ENCODE peak calls at places on chromosomes 6 and 20, in seven cellular contexts. One of them, this sample, is unnamed.

GRCh38 chr6:104995989-104996617 is 39.2 kb downstream of the LIN28B start:
- DNase-seq in NCI-H345: no peak
- DNase-seq in activated gamma-delta T cell treated with Interleukin-2 at 50 U/mL for 16 hours: no peak
- DNase-seq in memory B cell: no peak
- DNase-seq in MV-4-11: no peak
- DNase-seq in stimulated activated naive CD8-positive, alpha-beta T cell treated with anti-CD3 and anti-CD28 coated beads, Interleukin-15, amount 100 ng/mL, for 72 hours: no peak
- DNase-seq in ELF-1: peak; percentile 38
- DNase-seq in this sample: peak; percentile 50

GRCh38 chr20:32077192-32077591 is 25.1 kb downstream of the HCK start:
- DNase-seq in NCI-H345: no peak
- DNase-seq in activated gamma-delta T cell treated with Interleukin-2 at 50 U/mL for 16 hours: no peak
- DNase-seq in memory B cell: no peak
- DNase-seq in MV-4-11: peak; percentile 73
- DNase-seq in stimulated activated naive CD8-positive, alpha-beta T cell treated with anti-CD3 and anti-CD28 coated beads, Interleukin-15, amount 100 ng/mL, for 72 hours: no peak
- DNase-seq in ELF-1: no peak
- DNase-seq in this sample: no peak

GRCh38 chr6:137868721-137869631 is 1.9 kb downstream of the TNFAIP3 start:
- DNase-seq in NCI-H345: no peak
- DNase-seq in activated gamma-delta T cell treated with Interleukin-2 at 50 U/mL for 16 hours: no peak
- DNase-seq in memory B cell: no peak
- DNase-seq in MV-4-11: no peak
- DNase-seq in stimulated activated naive CD8-positive, alpha-beta T cell treated with anti-CD3 and anti-CD28 coated beads, Interleukin-15, amount 100 ng/mL, for 72 hours: no peak
- DNase-seq in ELF-1: no peak
- DNase-seq in this sample: peak; percentile 58

GRCh38 chr6:137233561-137234504 is 14.6 kb upstream of the IFNGR1 start:
- DNase-seq in NCI-H345: no peak
- DNase-seq in activated gamma-delta T cell treated with Interleukin-2 at 50 U/mL for 16 hours: no peak
- DNase-seq in memory B cell: no peak
- DNase-seq in MV-4-11: peak; percentile 95
- DNase-seq in stimulated activated naive CD8-positive, alpha-beta T cell treated with anti-CD3 and anti-CD28 coated beads, Interleukin-15, amount 100 ng/mL, for 72 hours: no peak
- DNase-seq in ELF-1: no peak
- DNase-seq in this sample: peak; percentile 91

GRCh38 chr6:3628143-3628840 is 123.2 kb downstream of the PXDC1 start:
- DNase-seq in NCI-H345: peak; percentile 16
- DNase-seq in activated gamma-delta T cell treated with Interleukin-2 at 50 U/mL for 16 hours: peak; percentile 18
- DNase-seq in memory B cell: no peak
- DNase-seq in MV-4-11: no peak
- DNase-seq in stimulated activated naive CD8-positive, alpha-beta T cell treated with anti-CD3 and anti-CD28 coated beads, Interleukin-15, amount 100 ng/mL, for 72 hours: no peak
- DNase-seq in ELF-1: no peak
- DNase-seq in this sample: no peak

GRCh38 chr6:130679684-130680083 is 147.5 kb upstream of the SMLR1 start:
- DNase-seq in NCI-H345: no peak
- DNase-seq in activated gamma-delta T cell treated with Interleukin-2 at 50 U/mL for 16 hours: no peak
- DNase-seq in memory B cell: no peak
- DNase-seq in MV-4-11: no peak
- DNase-seq in stimulated activated naive CD8-positive, alpha-beta T cell treated with anti-CD3 and anti-CD28 coated beads, Interleukin-15, amount 100 ng/mL, for 72 hours: no peak
- DNase-seq in ELF-1: no peak
- DNase-seq in this sample: peak; percentile 20

GRCh38 chr6:45423111-45423900 is 45.6 kb upstream of the SUPT3H start:
- DNase-seq in NCI-H345: no peak
- DNase-seq in activated gamma-delta T cell treated with Interleukin-2 at 50 U/mL for 16 hours: peak; percentile 14
- DNase-seq in memory B cell: peak; percentile 47
- DNase-seq in MV-4-11: no peak
- DNase-seq in stimulated activated naive CD8-positive, alpha-beta T cell treated with anti-CD3 and anti-CD28 coated beads, Interleukin-15, amount 100 ng/mL, for 72 hours: peak; percentile 72
- DNase-seq in ELF-1: peak; percentile 27
- DNase-seq in this sample: peak; percentile 14

GRCh38 chr6:112592159-112592558 is 245.0 kb downstream of the RFPL4B start:
- DNase-seq in NCI-H345: no peak
- DNase-seq in activated gamma-delta T cell treated with Interleukin-2 at 50 U/mL for 16 hours: no peak
- DNase-seq in memory B cell: no peak
- DNase-seq in MV-4-11: no peak
- DNase-seq in stimulated activated naive CD8-positive, alpha-beta T cell treated with anti-CD3 and anti-CD28 coated beads, Interleukin-15, amount 100 ng/mL, for 72 hours: no peak
- DNase-seq in ELF-1: no peak
- DNase-seq in this sample: no peak

GRCh38 chr6:169498887-169499513 is 202.8 kb downstream of the WDR27 start:
- DNase-seq in NCI-H345: no peak
- DNase-seq in activated gamma-delta T cell treated with Interleukin-2 at 50 U/mL for 16 hours: no peak
- DNase-seq in memory B cell: no peak
- DNase-seq in MV-4-11: no peak
- DNase-seq in stimulated activated naive CD8-positive, alpha-beta T cell treated with anti-CD3 and anti-CD28 coated beads, Interleukin-15, amount 100 ng/mL, for 72 hours: no peak
- DNase-seq in ELF-1: no peak
- DNase-seq in this sample: no peak

GRCh38 chr6:108193120-108193519 is 27.3 kb downstream of the NR2E1 start:
- DNase-seq in NCI-H345: no peak
- DNase-seq in activated gamma-delta T cell treated with Interleukin-2 at 50 U/mL for 16 hours: no peak
- DNase-seq in memory B cell: no peak
- DNase-seq in MV-4-11: no peak
- DNase-seq in stimulated activated naive CD8-positive, alpha-beta T cell treated with anti-CD3 and anti-CD28 coated beads, Interleukin-15, amount 100 ng/mL, for 72 hours: no peak
- DNase-seq in ELF-1: no peak
- DNase-seq in this sample: peak; percentile 29

GRCh38 chr20:25227317-25227831 is 20.5 kb upstream of the PYGB start:
- DNase-seq in NCI-H345: no peak
- DNase-seq in activated gamma-delta T cell treated with Interleukin-2 at 50 U/mL for 16 hours: no peak
- DNase-seq in memory B cell: no peak
- DNase-seq in MV-4-11: no peak
- DNase-seq in stimulated activated naive CD8-positive, alpha-beta T cell treated with anti-CD3 and anti-CD28 coated beads, Interleukin-15, amount 100 ng/mL, for 72 hours: no peak
- DNase-seq in ELF-1: no peak
- DNase-seq in this sample: peak; percentile 65

GRCh38 chr6:158916638-158917037 is 83.4 kb downstream of the RSPH3 start:
- DNase-seq in NCI-H345: no peak
- DNase-seq in activated gamma-delta T cell treated with Interleukin-2 at 50 U/mL for 16 hours: no peak
- DNase-seq in memory B cell: no peak
- DNase-seq in MV-4-11: no peak
- DNase-seq in stimulated activated naive CD8-positive, alpha-beta T cell treated with anti-CD3 and anti-CD28 coated beads, Interleukin-15, amount 100 ng/mL, for 72 hours: no peak
- DNase-seq in ELF-1: no peak
- DNase-seq in this sample: no peak

GRCh38 chr6:44217332-44218143 is 812 bp downstream of the MYMX start:
- DNase-seq in NCI-H345: no peak
- DNase-seq in activated gamma-delta T cell treated with Interleukin-2 at 50 U/mL for 16 hours: no peak
- DNase-seq in memory B cell: no peak
- DNase-seq in MV-4-11: no peak
- DNase-seq in stimulated activated naive CD8-positive, alpha-beta T cell treated with anti-CD3 and anti-CD28 coated beads, Interleukin-15, amount 100 ng/mL, for 72 hours: no peak
- DNase-seq in ELF-1: peak; percentile 77
- DNase-seq in this sample: peak; percentile 70

GRCh38 chr6:125808060-125808459 is 17.3 kb downstream of the NCOA7 start:
- DNase-seq in NCI-H345: no peak
- DNase-seq in activated gamma-delta T cell treated with Interleukin-2 at 50 U/mL for 16 hours: no peak
- DNase-seq in memory B cell: no peak
- DNase-seq in MV-4-11: no peak
- DNase-seq in stimulated activated naive CD8-positive, alpha-beta T cell treated with anti-CD3 and anti-CD28 coated beads, Interleukin-15, amount 100 ng/mL, for 72 hours: no peak
- DNase-seq in ELF-1: peak; percentile 25
- DNase-seq in this sample: no peak

GRCh38 chr6:135221042-135221441 is 39.9 kb downstream of the MYB start:
- DNase-seq in NCI-H345: no peak
- DNase-seq in activated gamma-delta T cell treated with Interleukin-2 at 50 U/mL for 16 hours: no peak
- DNase-seq in memory B cell: no peak
- DNase-seq in MV-4-11: no peak
- DNase-seq in stimulated activated naive CD8-positive, alpha-beta T cell treated with anti-CD3 and anti-CD28 coated beads, Interleukin-15, amount 100 ng/mL, for 72 hours: no peak
- DNase-seq in ELF-1: no peak
- DNase-seq in this sample: no peak

GRCh38 chr6:47407295-47408281 is 70.0 kb upstream of the CD2AP start:
- DNase-seq in NCI-H345: no peak
- DNase-seq in activated gamma-delta T cell treated with Interleukin-2 at 50 U/mL for 16 hours: no peak
- DNase-seq in memory B cell: no peak
- DNase-seq in MV-4-11: no peak
- DNase-seq in stimulated activated naive CD8-positive, alpha-beta T cell treated with anti-CD3 and anti-CD28 coated beads, Interleukin-15, amount 100 ng/mL, for 72 hours: no peak
- DNase-seq in ELF-1: no peak
- DNase-seq in this sample: no peak

GRCh38 chr20:57438552-57438951 is 47.4 kb downstream of the RBM38 start:
- DNase-seq in NCI-H345: no peak
- DNase-seq in activated gamma-delta T cell treated with Interleukin-2 at 50 U/mL for 16 hours: no peak
- DNase-seq in memory B cell: no peak
- DNase-seq in MV-4-11: no peak
- DNase-seq in stimulated activated naive CD8-positive, alpha-beta T cell treated with anti-CD3 and anti-CD28 coated beads, Interleukin-15, amount 100 ng/mL, for 72 hours: no peak
- DNase-seq in ELF-1: no peak
- DNase-seq in this sample: no peak

GRCh38 chr20:34104059-34104458 is 8.0 kb downstream of the EIF2S2 start:
- DNase-seq in NCI-H345: no peak
- DNase-seq in activated gamma-delta T cell treated with Interleukin-2 at 50 U/mL for 16 hours: no peak
- DNase-seq in memory B cell: no peak
- DNase-seq in MV-4-11: peak; percentile 78
- DNase-seq in stimulated activated naive CD8-positive, alpha-beta T cell treated with anti-CD3 and anti-CD28 coated beads, Interleukin-15, amount 100 ng/mL, for 72 hours: no peak
- DNase-seq in ELF-1: no peak
- DNase-seq in this sample: no peak

GRCh38 chr20:59363094-59363493 is 62.7 kb downstream of the EDN3 start:
- DNase-seq in NCI-H345: no peak
- DNase-seq in activated gamma-delta T cell treated with Interleukin-2 at 50 U/mL for 16 hours: no peak
- DNase-seq in memory B cell: no peak
- DNase-seq in MV-4-11: no peak
- DNase-seq in stimulated activated naive CD8-positive, alpha-beta T cell treated with anti-CD3 and anti-CD28 coated beads, Interleukin-15, amount 100 ng/mL, for 72 hours: no peak
- DNase-seq in ELF-1: no peak
- DNase-seq in this sample: no peak

GRCh38 chr6:48426636-48427035 is 315.6 kb upstream of the PTCHD4 start:
- DNase-seq in NCI-H345: no peak
- DNase-seq in activated gamma-delta T cell treated with Interleukin-2 at 50 U/mL for 16 hours: no peak
- DNase-seq in memory B cell: no peak
- DNase-seq in MV-4-11: peak; percentile 51
- DNase-seq in stimulated activated naive CD8-positive, alpha-beta T cell treated with anti-CD3 and anti-CD28 coated beads, Interleukin-15, amount 100 ng/mL, for 72 hours: no peak
- DNase-seq in ELF-1: no peak
- DNase-seq in this sample: peak; percentile 63

GRCh38 chr6:156589281-156589680 is 187.9 kb upstream of the ARID1B start:
- DNase-seq in NCI-H345: no peak
- DNase-seq in activated gamma-delta T cell treated with Interleukin-2 at 50 U/mL for 16 hours: no peak
- DNase-seq in memory B cell: no peak
- DNase-seq in MV-4-11: no peak
- DNase-seq in stimulated activated naive CD8-positive, alpha-beta T cell treated with anti-CD3 and anti-CD28 coated beads, Interleukin-15, amount 100 ng/mL, for 72 hours: no peak
- DNase-seq in ELF-1: no peak
- DNase-seq in this sample: no peak

GRCh38 chr6:150314230-150315188 is 54.3 kb upstream of the IYD start:
- DNase-seq in NCI-H345: no peak
- DNase-seq in activated gamma-delta T cell treated with Interleukin-2 at 50 U/mL for 16 hours: no peak
- DNase-seq in memory B cell: no peak
- DNase-seq in MV-4-11: no peak
- DNase-seq in stimulated activated naive CD8-positive, alpha-beta T cell treated with anti-CD3 and anti-CD28 coated beads, Interleukin-15, amount 100 ng/mL, for 72 hours: no peak
- DNase-seq in ELF-1: no peak
- DNase-seq in this sample: no peak

GRCh38 chr20:63969851-63970713 is at the start of gene ZNF512B:
- DNase-seq in NCI-H345: peak; percentile 83
- DNase-seq in activated gamma-delta T cell treated with Interleukin-2 at 50 U/mL for 16 hours: peak; percentile 48
- DNase-seq in memory B cell: peak; percentile 21
- DNase-seq in MV-4-11: no peak
- DNase-seq in stimulated activated naive CD8-positive, alpha-beta T cell treated with anti-CD3 and anti-CD28 coated beads, Interleukin-15, amount 100 ng/mL, for 72 hours: peak; percentile 62
- DNase-seq in ELF-1: peak; percentile 39
- DNase-seq in this sample: peak; percentile 62

GRCh38 chr6:30703011-30703410 is 12.2 kb upstream of the NRM start:
- DNase-seq in NCI-H345: no peak
- DNase-seq in activated gamma-delta T cell treated with Interleukin-2 at 50 U/mL for 16 hours: no peak
- DNase-seq in memory B cell: no peak
- DNase-seq in MV-4-11: no peak
- DNase-seq in stimulated activated naive CD8-positive, alpha-beta T cell treated with anti-CD3 and anti-CD28 coated beads, Interleukin-15, amount 100 ng/mL, for 72 hours: no peak
- DNase-seq in ELF-1: no peak
- DNase-seq in this sample: no peak

GRCh38 chr6:30234361-30234760 is 21.2 kb upstream of the TRIM26 start:
- DNase-seq in NCI-H345: no peak
- DNase-seq in activated gamma-delta T cell treated with Interleukin-2 at 50 U/mL for 16 hours: no peak
- DNase-seq in memory B cell: no peak
- DNase-seq in MV-4-11: peak; percentile 33
- DNase-seq in stimulated activated naive CD8-positive, alpha-beta T cell treated with anti-CD3 and anti-CD28 coated beads, Interleukin-15, amount 100 ng/mL, for 72 hours: no peak
- DNase-seq in ELF-1: no peak
- DNase-seq in this sample: peak; percentile 11

GRCh38 chr6:105606871-105607421 is 204.1 kb upstream of the PREP start:
- DNase-seq in NCI-H345: no peak
- DNase-seq in activated gamma-delta T cell treated with Interleukin-2 at 50 U/mL for 16 hours: no peak
- DNase-seq in memory B cell: no peak
- DNase-seq in MV-4-11: no peak
- DNase-seq in stimulated activated naive CD8-positive, alpha-beta T cell treated with anti-CD3 and anti-CD28 coated beads, Interleukin-15, amount 100 ng/mL, for 72 hours: no peak
- DNase-seq in ELF-1: no peak
- DNase-seq in this sample: peak; percentile 87

GRCh38 chr20:19915111-19915798 is 101.9 kb upstream of the NAA20 start:
- DNase-seq in NCI-H345: no peak
- DNase-seq in activated gamma-delta T cell treated with Interleukin-2 at 50 U/mL for 16 hours: no peak
- DNase-seq in memory B cell: no peak
- DNase-seq in MV-4-11: peak; percentile 99
- DNase-seq in stimulated activated naive CD8-positive, alpha-beta T cell treated with anti-CD3 and anti-CD28 coated beads, Interleukin-15, amount 100 ng/mL, for 72 hours: no peak
- DNase-seq in ELF-1: no peak
- DNase-seq in this sample: no peak

GRCh38 chr6:113842165-113842564 is 15.0 kb upstream of the MARCKS start:
- DNase-seq in NCI-H345: no peak
- DNase-seq in activated gamma-delta T cell treated with Interleukin-2 at 50 U/mL for 16 hours: no peak
- DNase-seq in memory B cell: no peak
- DNase-seq in MV-4-11: no peak
- DNase-seq in stimulated activated naive CD8-positive, alpha-beta T cell treated with anti-CD3 and anti-CD28 coated beads, Interleukin-15, amount 100 ng/mL, for 72 hours: no peak
- DNase-seq in ELF-1: no peak
- DNase-seq in this sample: no peak

GRCh38 chr6:16761469-16762264 is 407 bp upstream of the ATXN1 start:
- DNase-seq in NCI-H345: peak; percentile 47
- DNase-seq in activated gamma-delta T cell treated with Interleukin-2 at 50 U/mL for 16 hours: peak; percentile 74
- DNase-seq in memory B cell: peak; percentile 76
- DNase-seq in MV-4-11: peak; percentile 82
- DNase-seq in stimulated activated naive CD8-positive, alpha-beta T cell treated with anti-CD3 and anti-CD28 coated beads, Interleukin-15, amount 100 ng/mL, for 72 hours: peak; percentile 89
- DNase-seq in ELF-1: peak; percentile 79
- DNase-seq in this sample: peak; percentile 89

GRCh38 chr6:128168244-128168643 is 267.4 kb upstream of the THEMIS start:
- DNase-seq in NCI-H345: no peak
- DNase-seq in activated gamma-delta T cell treated with Interleukin-2 at 50 U/mL for 16 hours: no peak
- DNase-seq in memory B cell: no peak
- DNase-seq in MV-4-11: no peak
- DNase-seq in stimulated activated naive CD8-positive, alpha-beta T cell treated with anti-CD3 and anti-CD28 coated beads, Interleukin-15, amount 100 ng/mL, for 72 hours: no peak
- DNase-seq in ELF-1: no peak
- DNase-seq in this sample: peak; percentile 11

GRCh38 chr20:22414354-22414753 is 170.0 kb downstream of the FOXA2 start:
- DNase-seq in NCI-H345: no peak
- DNase-seq in activated gamma-delta T cell treated with Interleukin-2 at 50 U/mL for 16 hours: no peak
- DNase-seq in memory B cell: no peak
- DNase-seq in MV-4-11: peak; percentile 89
- DNase-seq in stimulated activated naive CD8-positive, alpha-beta T cell treated with anti-CD3 and anti-CD28 coated beads, Interleukin-15, amount 100 ng/mL, for 72 hours: no peak
- DNase-seq in ELF-1: no peak
- DNase-seq in this sample: no peak

GRCh38 chr6:34190504-34191122 is 44.7 kb upstream of the GRM4 start:
- DNase-seq in NCI-H345: no peak
- DNase-seq in activated gamma-delta T cell treated with Interleukin-2 at 50 U/mL for 16 hours: no peak
- DNase-seq in memory B cell: no peak
- DNase-seq in MV-4-11: no peak
- DNase-seq in stimulated activated naive CD8-positive, alpha-beta T cell treated with anti-CD3 and anti-CD28 coated beads, Interleukin-15, amount 100 ng/mL, for 72 hours: no peak
- DNase-seq in ELF-1: no peak
- DNase-seq in this sample: no peak